ENCODE peak calls at places on chromosomes 12 and 14, in five cellular contexts. Y, H, F, U and R are unnamed samples.

GRCh38 chr14:28757790-28758189 is 8.8 kb upstream of the FOXG1 start:
- DNase-seq in Y (no peak), H (no peak), F (no peak), U (no peak), R (no peak)

GRCh38 chr14:80586116-80586515 is 355.4 kb downstream of the CEP128 start:
- DNase-seq in Y (no peak), H (peak; percentile 5), F (no peak), U (no peak), R (no peak)

GRCh38 chr12:68375701-68376469 is 43.7 kb upstream of the MDM1 start:
- DNase-seq in Y (no peak), H (no peak), F (no peak), U (no peak), R (no peak)

GRCh38 chr14:91890291-91890749 is 23.0 kb upstream of the TC2N start:
- DNase-seq in Y (no peak), H (no peak), F (no peak), U (no peak), R (peak; percentile 33)

GRCh38 chr12:127393896-127394295 is 873.1 kb upstream of the TMEM132C start:
- DNase-seq in Y (no peak), H (no peak), F (no peak), U (no peak), R (no peak)

GRCh38 chr12:10301103-10301502 is 6.6 kb upstream of the KLRD1 start:
- DNase-seq in Y (no peak), H (no peak), F (no peak), U (no peak), R (no peak)

GRCh38 chr12:58812229-58812628 is 108.1 kb downstream of the LRIG3 start:
- DNase-seq in Y (no peak), H (no peak), F (no peak), U (no peak), R (no peak)

GRCh38 chr12:2982361-2982760 is 23.2 kb downstream of the TEAD4 start:
- DNase-seq in Y (no peak), H (no peak), F (no peak), U (no peak), R (no peak)

GRCh38 chr14:77043984-77044485 is 15.5 kb upstream of the IRF2BPL start:
- DNase-seq in Y (no peak), H (peak; percentile 15), F (no peak), U (no peak), R (no peak)

GRCh38 chr14:56390859-56391258 is 188.7 kb upstream of the TMEM260 start:
- DNase-seq in Y (no peak), H (no peak), F (no peak), U (no peak), R (no peak)

GRCh38 chr14:100409016-100409385 is 85.9 kb downstream of the SLC25A47 start:
- DNase-seq in Y (no peak), H (no peak), F (no peak), U (no peak), R (no peak)

GRCh38 chr14:77151918-77152588 is 10.5 kb upstream of the ZDHHC22 start:
- DNase-seq in Y (no peak), H (no peak), F (no peak), U (no peak), R (no peak)

GRCh38 chr12:52494518-52494917 is 1.5 kb upstream of the KRT6A start:
- DNase-seq in Y (no peak), H (no peak), F (peak; percentile 46), U (no peak), R (no peak)

GRCh38 chr14:74945261-74945851 is 10.0 kb downstream of the PGF start:
- DNase-seq in Y (no peak), H (peak; percentile 60), F (no peak), U (no peak), R (peak; percentile 51)